ENCODE peak calls at places on chromosomes 3 and 15, in five cellular contexts. One of them, this sample, is unnamed.

GRCh38 chr3:38376098-38376816 is 29.7 kb downstream of the XYLB start:
- DNase-seq in IMR-90: no peak
- DNase-seq in OCI-LY7: no peak
- DNase-seq in H1: no peak
- DNase-seq in activated T-cell treated with anti-CD3 and anti-CD28 coated beads for 1 hour: no peak
- DNase-seq in this sample: no peak

GRCh38 chr3:142602630-142603339 is 6.6 kb downstream of the PLS1 start:
- DNase-seq in activated T-cell treated with anti-CD3 and anti-CD28 coated beads for 1 hour: no peak
- DNase-seq in IMR-90: no peak
- DNase-seq in OCI-LY7: no peak
- DNase-seq in H1: no peak
- DNase-seq in this sample: no peak

GRCh38 chr3:134072881-134073582 is 43.3 kb upstream of the SLCO2A1 start:
- DNase-seq in activated T-cell treated with anti-CD3 and anti-CD28 coated beads for 1 hour: no peak
- DNase-seq in H1: no peak
- DNase-seq in IMR-90: no peak
- DNase-seq in OCI-LY7: no peak
- DNase-seq in this sample: peak; percentile 54

GRCh38 chr15:74843891-74844299 is 939 bp upstream of the ULK3 start:
- DNase-seq in OCI-LY7: no peak
- DNase-seq in IMR-90: no peak
- DNase-seq in activated T-cell treated with anti-CD3 and anti-CD28 coated beads for 1 hour: no peak
- DNase-seq in H1: no peak
- DNase-seq in this sample: no peak

GRCh38 chr3:35946857-35947514 is 307.7 kb downstream of the ARPP21 start:
- DNase-seq in OCI-LY7: no peak
- DNase-seq in activated T-cell treated with anti-CD3 and anti-CD28 coated beads for 1 hour: no peak
- DNase-seq in IMR-90: no peak
- DNase-seq in H1: no peak
- DNase-seq in this sample: no peak

GRCh38 chr3:132232231-132232792 is 84.9 kb upstream of the ACP3 start:
- DNase-seq in H1: no peak
- DNase-seq in activated T-cell treated with anti-CD3 and anti-CD28 coated beads for 1 hour: no peak
- DNase-seq in OCI-LY7: no peak
- DNase-seq in IMR-90: no peak
- DNase-seq in this sample: no peak

GRCh38 chr3:29914861-29915524 is 634.1 kb downstream of the RBMS3 start:
- DNase-seq in OCI-LY7: no peak
- DNase-seq in H1: no peak
- DNase-seq in IMR-90: peak; percentile 78
- DNase-seq in activated T-cell treated with anti-CD3 and anti-CD28 coated beads for 1 hour: no peak
- DNase-seq in this sample: no peak

GRCh38 chr3:45965281-45966052 is 22.2 kb downstream of the CXCR6 start:
- DNase-seq in H1: no peak
- DNase-seq in OCI-LY7: no peak
- DNase-seq in activated T-cell treated with anti-CD3 and anti-CD28 coated beads for 1 hour: no peak
- DNase-seq in IMR-90: no peak
- DNase-seq in this sample: no peak

GRCh38 chr3:180274536-180274935 is 237.8 kb upstream of the PEX5L start:
- DNase-seq in IMR-90: no peak
- DNase-seq in activated T-cell treated with anti-CD3 and anti-CD28 coated beads for 1 hour: no peak
- DNase-seq in OCI-LY7: no peak
- DNase-seq in H1: no peak
- DNase-seq in this sample: no peak